ENCODE peak calls at places on chromosomes 7 and 10, in nine cellular contexts. U is hepatocyte, H is brain microvascular endothelial cell, E is astrocyte of the cerebellum, X is HFFc6, B is lower lobe of right lung, P is PC-9, K is AG04450, Q is IMR-90. O is an unnamed sample.

GRCh38 chr7:71752171-71752935 is 620.4 kb downstream of the GALNT17 start:
- DNase-seq in X (no peak), K (no peak), P (peak), U (peak), H (peak), B (peak), Q (no peak), E (no peak), O (peak)

GRCh38 chr7:45971661-45972175 is 50.6 kb upstream of the IGFBP3 start:
- DNase-seq in B (no peak), Q (no peak), K (no peak), H (no peak), E (no peak), P (no peak), U (no peak), X (no peak), O (no peak)

GRCh38 chr10:98374176-98374969 is 40.6 kb downstream of the PYROXD2 start:
- DNase-seq in K (peak), Q (peak), P (peak), B (no peak), X (peak), H (peak), U (no peak), E (no peak), O (no peak)

GRCh38 chr7:41576176-41576575 is 126.7 kb downstream of the INHBA start:
- DNase-seq in Q (peak), P (no peak), E (no peak), B (no peak), K (no peak), U (no peak), H (peak), X (peak), O (no peak)

GRCh38 chr7:3574386-3574785 is 273.3 kb downstream of the SDK1 start:
- DNase-seq in E (no peak), H (no peak), Q (no peak), B (no peak), U (no peak), X (no peak), K (no peak), P (no peak), O (no peak)

GRCh38 chr7:74625446-74625845 is 32.1 kb upstream of the GTF2I start:
- DNase-seq in K (peak), X (peak), U (peak), P (no peak), Q (peak), B (no peak), H (peak), E (no peak), O (no peak)

GRCh38 chr7:148589640-148590039 is 926 bp upstream of the C7orf33 start:
- DNase-seq in H (no peak), P (no peak), Q (no peak), U (no peak), B (no peak), X (no peak), K (no peak), E (no peak), O (no peak)

GRCh38 chr10:44439436-44439835 is 54.5 kb upstream of the CXCL12 start:
- DNase-seq in Q (no peak), X (no peak), P (no peak), B (no peak), E (no peak), K (no peak), U (no peak), H (no peak), O (no peak)

GRCh38 chr10:123502983-123503382 is 163.2 kb upstream of the GPR26 start:
- DNase-seq in K (no peak), U (no peak), E (no peak), Q (no peak), B (no peak), H (no peak), P (no peak), X (no peak), O (no peak)

GRCh38 chr10:74612195-74612594 is 214.2 kb upstream of the KAT6B start:
- DNase-seq in Q (peak), U (no peak), B (no peak), K (no peak), E (no peak), H (peak), P (no peak), X (peak), O (no peak)

GRCh38 chr7:139718859-139719258 is 58.9 kb downstream of the HIPK2 start:
- DNase-seq in X (no peak), U (no peak), P (no peak), Q (no peak), B (no peak), E (no peak), H (no peak), K (no peak), O (no peak)

GRCh38 chr10:18216482-18216881 is 76.3 kb downstream of the CACNB2 start:
- DNase-seq in H (peak), P (peak), X (peak), K (no peak), B (no peak), Q (peak), U (peak), E (peak), O (no peak)

GRCh38 chr7:106111671-106112117 is 418 bp downstream of the SYPL1 start:
- DNase-seq in H (peak), B (peak), U (peak), Q (no peak), P (peak), X (peak), E (no peak), K (peak), O (no peak)

GRCh38 chr10:3179174-3179573 is 6.6 kb upstream of the PITRM1 start:
- DNase-seq in E (no peak), B (no peak), U (no peak), Q (peak), H (no peak), K (no peak), X (no peak), P (no peak), O (no peak)

GRCh38 chr7:83648464-83649241 is at the start of gene SEMA3E:
- DNase-seq in P (peak), X (peak), U (peak), B (no peak), E (peak), Q (peak), H (peak), K (no peak), O (no peak)

GRCh38 chr7:90411510-90411909 is 8.2 kb downstream of the CLDN12 start:
- DNase-seq in U (no peak), H (no peak), K (no peak), E (no peak), P (no peak), X (no peak), Q (peak), B (no peak), O (no peak)

GRCh38 chr10:130036296-130037065 is 72.4 kb upstream of the EBF3 start:
- DNase-seq in E (no peak), Q (no peak), P (no peak), H (no peak), X (no peak), K (no peak), U (no peak), B (no peak), O (no peak)

GRCh38 chr7:101553018-101553770 is 75.9 kb downstream of the MYL10 start:
- DNase-seq in H (no peak), K (no peak), X (no peak), P (no peak), Q (no peak), B (no peak), E (no peak), U (no peak), O (no peak)

GRCh38 chr10:109913351-109913902 is 9.9 kb downstream of the XPNPEP1 start:
- DNase-seq in Q (no peak), K (no peak), P (no peak), H (no peak), E (no peak), X (no peak), B (no peak), U (no peak), O (no peak)

GRCh38 chr7:151807876-151808275 is 69.0 kb downstream of the PRKAG2 start:
- DNase-seq in K (no peak), B (peak), E (no peak), U (no peak), X (no peak), H (no peak), Q (no peak), P (no peak), O (no peak)

GRCh38 chr10:132679217-132679595 is 106.7 kb downstream of the NKX6-2 start:
- DNase-seq in H (no peak), K (no peak), U (no peak), B (peak), Q (no peak), P (no peak), X (no peak), E (no peak), O (no peak)

GRCh38 chr10:86252051-86252450 is 114.5 kb downstream of the GRID1 start:
- DNase-seq in U (no peak), Q (no peak), E (no peak), K (no peak), P (no peak), H (no peak), B (no peak), X (no peak), O (no peak)

GRCh38 chr10:71349401-71349800 is 30.3 kb downstream of the SLC29A3 start:
- DNase-seq in P (peak), B (no peak), U (peak), Q (no peak), X (no peak), H (no peak), K (no peak), E (peak), O (no peak)

GRCh38 chr7:37028909-37029440 is 304.7 kb upstream of the AOAH start:
- DNase-seq in K (no peak), E (no peak), P (no peak), Q (no peak), X (no peak), B (no peak), H (no peak), U (no peak), O (no peak)

GRCh38 chr7:28643369-28644340 is 231.3 kb downstream of the CREB5 start:
- DNase-seq in H (peak), K (no peak), E (no peak), X (no peak), B (no peak), U (no peak), P (no peak), Q (no peak), O (no peak)

GRCh38 chr10:58157076-58157766 is 110.5 kb downstream of the IPMK start:
- DNase-seq in Q (peak), K (peak), H (peak), P (peak), B (no peak), U (no peak), X (peak), E (peak), O (no peak)

GRCh38 chr7:129958643-129959479 is 6.1 kb upstream of the UBE2H start:
- DNase-seq in B (no peak), H (peak), K (peak), X (peak), Q (peak), P (peak), E (no peak), U (peak), O (no peak)

GRCh38 chr10:61662794-61663259 is at the start of gene CABCOCO1:
- DNase-seq in U (peak), X (peak), P (peak), H (peak), Q (peak), E (no peak), B (peak), K (no peak), O (peak)

GRCh38 chr10:14858338-14858925 is 20.2 kb upstream of the SUV39H2 start:
- DNase-seq in Q (no peak), U (no peak), H (no peak), K (no peak), E (no peak), X (no peak), P (no peak), B (no peak), O (peak)

GRCh38 chr10:30804478-30805055 is 175.0 kb upstream of the LYZL2 start:
- DNase-seq in P (no peak), U (peak), B (no peak), Q (no peak), X (peak), K (no peak), H (no peak), E (no peak), O (no peak)

GRCh38 chr7:140209866-140210609 is 33.3 kb upstream of the KDM7A start:
- DNase-seq in E (no peak), B (peak), U (no peak), K (no peak), X (no peak), Q (no peak), H (no peak), P (no peak), O (no peak)

GRCh38 chr7:49643321-49643720 is 130.1 kb upstream of the VWC2 start:
- DNase-seq in Q (no peak), P (no peak), E (no peak), X (no peak), K (no peak), U (no peak), B (no peak), H (no peak), O (no peak)

GRCh38 chr7:6171532-6172330 is 100.7 kb downstream of the CYTH3 start:
- DNase-seq in U (no peak), H (no peak), E (no peak), K (no peak), Q (no peak), P (no peak), B (no peak), X (no peak), O (no peak)

GRCh38 chr10:106565546-106565945 is 599.0 kb downstream of the SORCS1 start:
- DNase-seq in X (peak), H (no peak), B (no peak), K (no peak), U (no peak), E (no peak), P (no peak), Q (peak), O (no peak)

GRCh38 chr10:24723788-24724380 is at the start of gene ARHGAP21:
- DNase-seq in H (peak), E (no peak), P (peak), B (peak), K (no peak), U (peak), Q (peak), X (peak), O (no peak)

GRCh38 chr10:93063217-93063976 is 2.8 kb downstream of the CYP26C1 start:
- DNase-seq in Q (no peak), E (no peak), B (no peak), P (no peak), K (no peak), X (no peak), H (no peak), U (no peak), O (no peak)

GRCh38 chr10:42149027-42149700 is 489.2 kb downstream of the ZNF33B start:
- DNase-seq in H (no peak), Q (no peak), E (no peak), P (no peak), U (peak), X (no peak), K (no peak), B (peak), O (no peak)

GRCh38 chr7:23022258-23022745 is 8.4 kb upstream of the HYCC1 start:
- DNase-seq in B (no peak), Q (peak), E (peak), X (peak), H (peak), P (no peak), K (peak), U (peak), O (no peak)

GRCh38 chr7:78473011-78473410 is 674.4 kb downstream of the PHTF2 start:
- DNase-seq in K (peak), Q (peak), H (no peak), U (no peak), X (peak), B (no peak), E (no peak), P (no peak), O (no peak)

GRCh38 chr7:157436763-157437480 is 100.1 kb downstream of the DNAJB6 start:
- DNase-seq in B (peak), U (no peak), H (no peak), E (no peak), K (no peak), P (no peak), Q (no peak), X (no peak), O (no peak)

GRCh38 chr7:147523056-147523455 is 1067.5 kb upstream of the C7orf33 start:
- DNase-seq in B (no peak), K (no peak), X (no peak), H (no peak), U (no peak), P (no peak), E (no peak), Q (no peak), O (no peak)
- TF ChIP-seq CTCF in B (no peak), K (no peak), X (no peak), H (no peak), U (no peak), P (no peak), E (no peak), Q (no peak), O (no peak)

DNA sequence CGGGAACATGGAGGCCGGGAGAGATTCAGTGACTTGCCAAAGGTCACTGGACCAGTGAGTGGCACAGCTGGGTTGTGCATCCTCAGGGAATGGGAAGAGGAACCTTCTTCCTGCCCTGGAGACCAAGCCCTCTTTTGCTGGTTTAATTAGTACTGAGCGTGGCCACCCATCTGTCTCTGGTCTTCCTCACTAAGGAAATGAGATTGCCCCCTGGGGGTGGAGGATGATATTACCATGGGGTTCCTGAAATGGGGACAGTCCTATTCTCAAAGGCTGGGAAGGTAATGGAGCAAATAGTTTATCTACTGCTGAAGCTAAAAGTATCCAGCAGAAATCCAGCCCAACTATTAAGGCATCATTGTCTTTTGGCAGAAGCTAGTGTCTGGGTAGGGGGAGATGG is 98.6 kb upstream of the FGFR2 start:
- DNase-seq in X (no peak), U (peak), K (no peak), B (no peak), E (no peak), Q (no peak), P (no peak), H (no peak), O (no peak)
- TF ChIP-seq CTCF in X (peak), U (peak), K (peak), B (peak), E (peak), Q (no peak), P (peak), H (peak), O (peak)

DNA sequence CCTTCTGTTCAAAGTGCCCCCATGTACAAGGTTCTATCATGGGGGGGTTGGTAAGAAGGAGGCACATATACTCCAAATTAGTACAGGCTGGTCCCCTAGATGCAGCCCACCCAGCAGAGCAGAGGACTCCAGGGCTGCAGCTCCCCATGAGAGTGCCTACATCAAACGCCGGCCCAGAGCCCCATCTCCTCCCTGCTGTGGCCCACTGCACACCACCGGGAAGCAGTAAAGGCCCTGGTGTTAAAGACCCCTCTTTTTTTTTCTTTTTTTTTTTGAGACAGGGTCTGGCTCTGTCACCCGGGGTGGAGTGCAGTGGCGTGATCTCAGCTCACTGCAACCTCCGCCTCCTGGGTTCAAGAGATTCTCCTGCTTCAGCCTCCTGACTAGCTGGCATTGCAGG is 47.4 kb downstream of the SH3PXD2A start:
- DNase-seq in P (no peak), U (no peak), H (no peak), K (no peak), B (no peak), Q (no peak), X (no peak), E (no peak), O (no peak)
- TF ChIP-seq CTCF in P (no peak), U (no peak), H (no peak), K (no peak), B (no peak), Q (no peak), X (no peak), E (no peak), O (no peak)

GRCh38 chr10:120327671-120328070 is 129.4 kb upstream of the PLPP4 start:
- DNase-seq in B (no peak), Q (no peak), E (no peak), U (no peak), X (no peak), H (no peak), P (no peak), K (no peak), O (no peak)

GRCh38 chr10:120328647-120329046 is 128.4 kb upstream of the PLPP4 start:
- DNase-seq in H (peak), Q (no peak), E (no peak), P (no peak), B (no peak), U (no peak), X (peak), K (no peak), O (no peak)
- TF ChIP-seq CTCF in H (peak), Q (no peak), E (no peak), P (no peak), B (no peak), U (no peak), X (peak), K (no peak), O (no peak)

GRCh38 chr7:110590415-110590814 is 500.5 kb upstream of the LRRN3 start:
- DNase-seq in B (peak), P (no peak), H (no peak), K (no peak), Q (no peak), E (no peak), X (no peak), U (no peak), O (no peak)
- TF ChIP-seq CTCF in B (no peak), P (no peak), H (no peak), K (no peak), Q (no peak), E (no peak), X (peak), U (no peak), O (no peak)

GRCh38 chr10:79507436-79508167 is 4.7 kb upstream of the EIF5AL1 start:
- DNase-seq in E (no peak), P (no peak), U (no peak), X (no peak), Q (no peak), K (no peak), B (no peak), H (no peak), O (no peak)

GRCh38 chr10:79505771-79506351 is 6.5 kb upstream of the EIF5AL1 start:
- DNase-seq in P (no peak), Q (no peak), U (no peak), H (no peak), K (no peak), B (no peak), E (no peak), X (no peak), O (no peak)

GRCh38 chr10:79498431-79498830 is 13.9 kb upstream of the EIF5AL1 start:
- DNase-seq in K (no peak), B (no peak), H (no peak), P (no peak), X (no peak), U (no peak), E (no peak), Q (no peak), O (no peak)

GRCh38 chr10:79496896-79497295 is 15.4 kb upstream of the EIF5AL1 start:
- DNase-seq in U (no peak), H (no peak), E (no peak), K (no peak), P (no peak), B (no peak), X (no peak), Q (no peak), O (no peak)

GRCh38 chr10:79502561-79503309 is 9.6 kb upstream of the EIF5AL1 start:
- DNase-seq in H (no peak), B (no peak), Q (no peak), X (no peak), P (peak), U (peak), E (no peak), K (no peak), O (no peak)
- TF ChIP-seq CTCF in H (peak), B (peak), Q (peak), X (peak), P (peak), U (peak), E (peak), K (peak), O (peak)

GRCh38 chr7:44108768-44109750 is 4.9 kb downstream of the AEBP1 start:
- DNase-seq in X (no peak), K (no peak), B (no peak), H (no peak), E (no peak), U (no peak), Q (no peak), P (no peak), O (no peak)
- TF ChIP-seq CTCF in X (peak), K (no peak), B (no peak), H (no peak), E (no peak), U (no peak), Q (no peak), P (no peak), O (no peak)

DNA sequence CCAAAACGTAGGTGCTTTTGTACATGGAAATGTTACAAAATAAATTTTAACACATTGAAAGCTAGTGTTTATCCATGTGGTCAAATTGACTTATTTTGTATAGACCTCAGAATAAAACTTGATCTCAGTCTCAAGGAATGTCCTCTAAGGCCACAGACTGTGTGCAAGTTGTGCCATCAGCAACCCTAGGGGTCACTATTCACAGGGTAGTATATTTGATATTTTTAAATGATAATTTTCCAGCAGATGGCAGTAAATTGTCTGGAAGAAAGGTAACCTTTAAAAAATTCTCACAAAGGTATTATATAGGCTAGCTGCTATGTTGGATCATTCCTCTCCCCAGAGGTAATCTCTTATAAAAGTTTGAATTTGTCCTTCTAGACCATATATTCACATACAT is 12.9 kb upstream of the SNX10 start:
- DNase-seq in K (no peak), E (no peak), Q (no peak), P (no peak), U (no peak), X (peak), H (no peak), B (no peak), O (no peak)
- TF ChIP-seq CTCF in K (no peak), E (no peak), Q (no peak), P (peak), U (peak), X (peak), H (peak), B (peak), O (peak)